ENCODE peak calls at places on chromosomes 5 and 9, in six cellular contexts. One of them, this sample, is unnamed.

GRCh38 chr9:107486674-107487520 is 2.7 kb downstream of the KLF4 start:
- DNase-seq in mesenchymal stem cell: peak; percentile 33
- DNase-seq in mesendoderm: peak; percentile 36
- DNase-seq in IMR-90: no peak
- DNase-seq in H9: peak; percentile 45
- DNase-seq in H1: no peak
- DNase-seq in this sample: no peak

GRCh38 chr5:24642022-24642421 is 2.8 kb downstream of the CDH10 start:
- DNase-seq in mesenchymal stem cell: peak; percentile 64
- DNase-seq in H1: no peak
- DNase-seq in H9: no peak
- DNase-seq in IMR-90: peak; percentile 0
- DNase-seq in mesendoderm: peak; percentile 46
- DNase-seq in this sample: no peak

GRCh38 chr9:98410185-98410697 is 154.8 kb upstream of the TBC1D2 start:
- DNase-seq in mesenchymal stem cell: peak; percentile 65
- DNase-seq in mesendoderm: peak; percentile 87
- DNase-seq in H1: peak; percentile 38
- DNase-seq in H9: peak; percentile 74
- DNase-seq in IMR-90: peak; percentile 80
- DNase-seq in this sample: peak; percentile 31

GRCh38 chr5:57324159-57324558 is 150.3 kb downstream of the GPBP1 start:
- DNase-seq in IMR-90: peak; percentile 61
- DNase-seq in H9: no peak
- DNase-seq in mesenchymal stem cell: peak; percentile 71
- DNase-seq in mesendoderm: no peak
- DNase-seq in H1: no peak
- DNase-seq in this sample: no peak

GRCh38 chr5:14142202-14142855 is 813 bp upstream of the TRIO start:
- DNase-seq in H1: no peak
- DNase-seq in mesendoderm: no peak
- DNase-seq in IMR-90: no peak
- DNase-seq in H9: no peak
- DNase-seq in mesenchymal stem cell: peak; percentile 63
- DNase-seq in this sample: no peak

GRCh38 chr5:181062631-181063030 is 22.6 kb downstream of the BTNL9 start:
- DNase-seq in IMR-90: no peak
- DNase-seq in H9: no peak
- DNase-seq in H1: no peak
- DNase-seq in mesendoderm: no peak
- DNase-seq in mesenchymal stem cell: no peak
- DNase-seq in this sample: no peak

GRCh38 chr9:70130266-70130665 is 86.6 kb downstream of the MAMDC2 start:
- DNase-seq in mesendoderm: no peak
- DNase-seq in IMR-90: no peak
- DNase-seq in H9: no peak
- DNase-seq in mesenchymal stem cell: no peak
- DNase-seq in H1: no peak
- DNase-seq in this sample: no peak

GRCh38 chr9:3809724-3810123 is 283.9 kb upstream of the RFX3 start:
- DNase-seq in H1: no peak
- DNase-seq in mesenchymal stem cell: no peak
- DNase-seq in H9: no peak
- DNase-seq in mesendoderm: no peak
- DNase-seq in IMR-90: peak; percentile 18
- DNase-seq in this sample: no peak

GRCh38 chr5:87195104-87195581 is 72.5 kb upstream of the RASA1 start:
- DNase-seq in H9: no peak
- DNase-seq in IMR-90: peak; percentile 85
- DNase-seq in mesendoderm: no peak
- DNase-seq in mesenchymal stem cell: peak; percentile 37
- DNase-seq in H1: no peak
- DNase-seq in this sample: no peak

GRCh38 chr5:172334196-172334595 is 50.6 kb upstream of the UBTD2 start:
- DNase-seq in IMR-90: no peak
- DNase-seq in H9: peak; percentile 51
- DNase-seq in H1: peak; percentile 17
- DNase-seq in mesenchymal stem cell: no peak
- DNase-seq in mesendoderm: peak; percentile 58
- DNase-seq in this sample: no peak

GRCh38 chr9:34522971-34523797 is at the start of gene ENHO:
- DNase-seq in IMR-90: peak; percentile 75
- DNase-seq in mesenchymal stem cell: peak; percentile 83
- DNase-seq in H1: peak; percentile 82
- DNase-seq in mesendoderm: peak; percentile 94
- DNase-seq in H9: peak; percentile 96
- DNase-seq in this sample: peak; percentile 93

GRCh38 chr9:69466151-69466550 is 141.1 kb downstream of the ENTREP1 start:
- DNase-seq in H9: no peak
- DNase-seq in H1: no peak
- DNase-seq in mesenchymal stem cell: no peak
- DNase-seq in IMR-90: peak; percentile 84
- DNase-seq in mesendoderm: no peak
- DNase-seq in this sample: no peak

GRCh38 chr5:174535691-174536090 is 188.7 kb upstream of the MSX2 start:
- DNase-seq in mesenchymal stem cell: peak; percentile 53
- DNase-seq in mesendoderm: peak; percentile 74
- DNase-seq in IMR-90: peak; percentile 45
- DNase-seq in H1: no peak
- DNase-seq in H9: no peak
- DNase-seq in this sample: peak; percentile 21

GRCh38 chr5:133910596-133910995 is 57.8 kb downstream of the C5orf15 start:
- DNase-seq in mesenchymal stem cell: no peak
- DNase-seq in H1: no peak
- DNase-seq in H9: no peak
- DNase-seq in IMR-90: no peak
- DNase-seq in mesendoderm: no peak
- DNase-seq in this sample: no peak

GRCh38 chr9:133403766-133404439 is 13.9 kb downstream of the REXO4 start:
- DNase-seq in IMR-90: no peak
- DNase-seq in mesenchymal stem cell: peak; percentile 7
- DNase-seq in mesendoderm: peak; percentile 57
- DNase-seq in H1: peak; percentile 43
- DNase-seq in H9: peak; percentile 81
- DNase-seq in this sample: no peak

GRCh38 chr5:67038817-67039603 is 157.6 kb downstream of the CD180 start:
- DNase-seq in mesenchymal stem cell: peak; percentile 70
- DNase-seq in H1: no peak
- DNase-seq in H9: no peak
- DNase-seq in IMR-90: peak; percentile 88
- DNase-seq in mesendoderm: peak; percentile 42
- DNase-seq in this sample: no peak

GRCh38 chr5:61048534-61048933 is 103.5 kb downstream of the NDUFAF2 start:
- DNase-seq in mesenchymal stem cell: peak; percentile 72
- DNase-seq in mesendoderm: no peak
- DNase-seq in IMR-90: peak; percentile 92
- DNase-seq in H1: no peak
- DNase-seq in H9: no peak
- DNase-seq in this sample: no peak

GRCh38 chr5:56259002-56259511 is 25.9 kb upstream of the ANKRD55 start:
- DNase-seq in H9: no peak
- DNase-seq in H1: no peak
- DNase-seq in IMR-90: peak; percentile 97
- DNase-seq in mesenchymal stem cell: peak; percentile 98
- DNase-seq in mesendoderm: no peak
- DNase-seq in this sample: no peak

GRCh38 chr9:114643906-114644305 is 13.7 kb downstream of the TEX53 start:
- DNase-seq in H9: no peak
- DNase-seq in mesenchymal stem cell: no peak
- DNase-seq in IMR-90: no peak
- DNase-seq in H1: no peak
- DNase-seq in mesendoderm: no peak
- DNase-seq in this sample: no peak

GRCh38 chr9:124164800-124165199 is 92.9 kb upstream of the NEK6 start:
- DNase-seq in H9: no peak
- DNase-seq in mesenchymal stem cell: no peak
- DNase-seq in IMR-90: no peak
- DNase-seq in mesendoderm: no peak
- DNase-seq in H1: no peak
- DNase-seq in this sample: no peak

GRCh38 chr5:177430146-177430951 is 3.9 kb downstream of the GRK6 start:
- DNase-seq in IMR-90: no peak
- DNase-seq in mesendoderm: no peak
- DNase-seq in mesenchymal stem cell: no peak
- DNase-seq in H9: no peak
- DNase-seq in H1: no peak
- DNase-seq in this sample: no peak

GRCh38 chr9:134552349-134552990 is 89.1 kb upstream of the COL5A1 start:
- DNase-seq in mesendoderm: no peak
- DNase-seq in H9: no peak
- DNase-seq in H1: no peak
- DNase-seq in mesenchymal stem cell: no peak
- DNase-seq in IMR-90: no peak
- DNase-seq in this sample: no peak

GRCh38 chr9:134551176-134551575 is 90.4 kb upstream of the COL5A1 start:
- DNase-seq in mesenchymal stem cell: no peak
- DNase-seq in H1: no peak
- DNase-seq in mesendoderm: no peak
- DNase-seq in H9: no peak
- DNase-seq in IMR-90: no peak
- DNase-seq in this sample: no peak

GRCh38 chr9:134551657-134552348 is 89.8 kb upstream of the COL5A1 start:
- DNase-seq in IMR-90: peak; percentile 82
- DNase-seq in H1: no peak
- DNase-seq in H9: no peak
- DNase-seq in mesenchymal stem cell: peak; percentile 98
- DNase-seq in mesendoderm: no peak
- DNase-seq in this sample: no peak

GRCh38 chr9:134549336-134549735 is 92.3 kb upstream of the COL5A1 start:
- DNase-seq in mesendoderm: no peak
- DNase-seq in H1: no peak
- DNase-seq in IMR-90: no peak
- DNase-seq in mesenchymal stem cell: no peak
- DNase-seq in H9: no peak
- DNase-seq in this sample: no peak

DNA sequence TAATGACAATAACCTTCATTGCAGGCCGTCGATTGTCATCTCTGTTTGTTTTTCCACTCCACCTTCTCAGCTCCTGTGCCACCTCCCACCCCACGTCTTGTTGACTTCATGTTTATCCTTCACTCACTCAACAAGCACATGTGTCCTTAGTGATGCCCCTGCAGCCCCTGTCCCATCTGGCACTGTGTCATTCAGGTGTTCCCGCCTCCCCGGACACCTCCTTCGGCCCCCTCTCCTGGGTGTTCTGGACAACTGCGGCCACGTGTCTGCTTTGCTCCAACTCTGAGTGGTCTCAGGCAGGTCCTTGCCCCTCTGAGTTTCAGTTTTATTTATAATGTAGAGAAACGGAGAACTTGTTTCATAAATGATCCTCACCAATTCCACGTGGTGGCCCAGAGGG is 91.0 kb upstream of the COL5A1 start:
- DNase-seq in H9: no peak
- DNase-seq in mesendoderm: peak; percentile 37
- DNase-seq in IMR-90: no peak
- DNase-seq in mesenchymal stem cell: no peak
- DNase-seq in H1: no peak
- DNase-seq in this sample: no peak
- H3K79me1 ChIP-seq in H9: no peaks in the 10 kb centered on the region
- H3K79me1 ChIP-seq in mesendoderm: no peaks in the 10 kb centered on the region
- H3K79me1 ChIP-seq in IMR-90: no peaks in the 10 kb centered on the region
- H3K79me1 ChIP-seq in mesenchymal stem cell: no peaks in the 10 kb centered on the region
- H3K79me1 ChIP-seq in H1: no peaks in the 10 kb centered on the region
- H3K79me1 ChIP-seq in this sample: peaks cover 5% of the 10 kb centered on the region

GRCh38 chr5:132506094-132506692 is 15.6 kb upstream of the IRF1 start:
- DNase-seq in H1: no peak
- DNase-seq in mesendoderm: peak; percentile 56
- DNase-seq in IMR-90: peak; percentile 98
- DNase-seq in H9: peak; percentile 17
- DNase-seq in mesenchymal stem cell: peak; percentile 93
- DNase-seq in this sample: no peak
- H2BK15ac ChIP-seq in H1: no peak overlapping the region
- H2BK15ac ChIP-seq in mesendoderm: no peak overlapping the region
- H2BK15ac ChIP-seq in IMR-90: peak overlapping the region; percentile 71
- H2BK15ac ChIP-seq in H9: no peak overlapping the region
- H2BK15ac ChIP-seq in mesenchymal stem cell: no peak overlapping the region
- H2BK15ac ChIP-seq in this sample: no peak overlapping the region

GRCh38 chr5:68428232-68428811 is 212.8 kb downstream of the PIK3R1 start:
- DNase-seq in H9: no peak
- DNase-seq in mesendoderm: no peak
- DNase-seq in H1: no peak
- DNase-seq in mesenchymal stem cell: no peak
- DNase-seq in IMR-90: no peak
- DNase-seq in this sample: no peak

GRCh38 chr5:68423154-68423811 is 207.7 kb downstream of the PIK3R1 start:
- DNase-seq in H9: no peak
- DNase-seq in mesenchymal stem cell: peak; percentile 41
- DNase-seq in mesendoderm: no peak
- DNase-seq in H1: no peak
- DNase-seq in IMR-90: no peak
- DNase-seq in this sample: no peak

GRCh38 chr5:68426609-68427008 is 211.1 kb downstream of the PIK3R1 start:
- DNase-seq in IMR-90: no peak
- DNase-seq in H1: no peak
- DNase-seq in mesendoderm: no peak
- DNase-seq in mesenchymal stem cell: no peak
- DNase-seq in H9: no peak
- DNase-seq in this sample: no peak

GRCh38 chr5:68421667-68422220 is 206.2 kb downstream of the PIK3R1 start:
- DNase-seq in IMR-90: no peak
- DNase-seq in H1: no peak
- DNase-seq in mesenchymal stem cell: no peak
- DNase-seq in mesendoderm: no peak
- DNase-seq in H9: no peak
- DNase-seq in this sample: no peak

DNA sequence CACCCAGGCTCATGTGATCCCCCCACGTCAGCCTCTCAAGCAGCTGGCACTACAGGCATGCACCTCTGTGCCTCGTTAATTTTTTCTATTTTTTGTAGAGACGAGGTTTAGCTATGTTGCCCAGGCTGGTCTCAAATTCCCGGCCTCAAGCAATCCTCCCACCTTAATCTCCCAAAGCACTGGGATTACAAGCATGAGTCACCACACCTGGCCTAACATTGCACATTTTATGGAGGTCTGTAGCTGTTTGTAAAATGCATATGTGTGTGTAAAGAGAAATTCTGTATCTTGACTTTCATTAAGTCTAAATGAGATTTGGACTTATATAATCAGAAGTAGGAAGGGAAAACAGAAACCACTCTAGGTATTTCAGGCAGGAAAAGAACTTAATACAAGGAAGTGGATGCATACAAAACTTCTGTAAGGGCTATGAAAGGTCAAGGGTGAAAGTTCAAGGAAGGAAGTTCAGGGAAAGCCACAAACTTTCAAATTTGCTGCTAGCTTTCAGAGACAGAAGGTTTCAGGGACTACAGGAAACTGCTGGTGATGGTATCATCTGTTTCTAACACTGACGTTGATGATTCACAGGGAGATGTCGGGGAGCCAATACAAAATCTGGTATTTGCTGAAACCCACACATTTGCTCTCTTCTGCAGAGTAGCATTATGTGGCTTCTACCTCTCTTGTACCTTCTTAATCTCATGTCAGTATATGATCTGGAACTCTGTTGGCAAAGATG is 209.4 kb downstream of the PIK3R1 start:
- DNase-seq in H9: no peak
- DNase-seq in mesenchymal stem cell: peak; percentile 52
- DNase-seq in mesendoderm: no peak
- DNase-seq in H1: no peak
- DNase-seq in IMR-90: peak; percentile 49
- DNase-seq in this sample: no peak
- H3K79me1 ChIP-seq in H9: no peaks in the 10 kb centered on the region
- H3K79me1 ChIP-seq in mesenchymal stem cell: no peaks in the 10 kb centered on the region
- H3K79me1 ChIP-seq in mesendoderm: no peaks in the 10 kb centered on the region
- H3K79me1 ChIP-seq in H1: no peaks in the 10 kb centered on the region
- H3K79me1 ChIP-seq in IMR-90: no peaks in the 10 kb centered on the region
- H3K79me1 ChIP-seq in this sample: no peaks in the 10 kb centered on the region

GRCh38 chr9:14413811-14414210 is 99.9 kb upstream of the NFIB start:
- DNase-seq in H1: no peak
- DNase-seq in mesendoderm: no peak
- DNase-seq in H9: no peak
- DNase-seq in mesenchymal stem cell: no peak
- DNase-seq in IMR-90: no peak
- DNase-seq in this sample: no peak
- H2BK15ac ChIP-seq in H1: no peak overlapping the region
- H2BK15ac ChIP-seq in mesendoderm: no peak overlapping the region
- H2BK15ac ChIP-seq in H9: no peak overlapping the region
- H2BK15ac ChIP-seq in mesenchymal stem cell: no peak overlapping the region
- H2BK15ac ChIP-seq in IMR-90: no peak overlapping the region
- H2BK15ac ChIP-seq in this sample: no peak overlapping the region